ENCODE peak calls at places on chromosomes 4 and X, in nine cellular contexts. X is astrocyte of the spinal cord, H is OCI-LY7, P is GM06990, S is H1, Y is lower lobe of right lung, O is hepatocyte, L is endothelial cell, J is HFFc6. R is an unnamed sample.

GRCh38 chrX:7027071-7027470 is 120.4 kb upstream of the STS start:
- DNase-seq in H (no peak), Y (no peak), L (no peak), P (no peak), J (no peak), O (no peak), S (no peak), X (no peak), R (no peak)

GRCh38 chr4:169565606-169566351 is 46.6 kb downstream of the NEK1 start:
- DNase-seq in O (no peak), X (no peak), J (no peak), P (no peak), Y (no peak), L (no peak), H (no peak), S (no peak), R (peak)

GRCh38 chrX:130984782-130985181 is 73.4 kb upstream of the ARHGAP36 start:
- DNase-seq in J (no peak), P (no peak), L (no peak), S (no peak), O (no peak), H (no peak), Y (no peak), X (no peak), R (no peak)

GRCh38 chr4:145956288-145956890 is 17.8 kb upstream of the ZNF827 start:
- DNase-seq in P (peak), Y (no peak), J (peak), S (no peak), X (peak), O (peak), L (peak), H (peak), R (peak)

GRCh38 chr4:186580669-186581068 is 25.3 kb upstream of the MTNR1A start:
- DNase-seq in J (no peak), O (no peak), X (no peak), H (no peak), P (no peak), S (no peak), Y (no peak), L (no peak), R (no peak)

GRCh38 chrX:123959281-123960063 is 2.0 kb upstream of the STAG2 start:
- DNase-seq in H (peak), X (peak), O (peak), Y (peak), L (peak), S (no peak), P (peak), J (no peak), R (peak)

GRCh38 chr4:158051401-158052235 is 121.2 kb downstream of the GASK1B start:
- DNase-seq in S (no peak), H (no peak), P (no peak), O (peak), L (no peak), X (peak), Y (no peak), J (peak), R (peak)

GRCh38 chrX:138986235-138986634 is 274.7 kb upstream of the FGF13 start:
- DNase-seq in O (no peak), S (no peak), J (no peak), P (no peak), H (no peak), L (no peak), X (peak), Y (no peak), R (peak)

GRCh38 chr4:7226993-7227392 is 34.7 kb downstream of the SORCS2 start:
- DNase-seq in X (no peak), Y (peak), H (no peak), J (no peak), O (no peak), L (no peak), P (no peak), S (no peak), R (no peak)

GRCh38 chrX:18701621-18702361 is 5.7 kb upstream of the PPEF1 start:
- DNase-seq in P (no peak), H (no peak), L (no peak), Y (peak), X (peak), J (no peak), O (no peak), S (no peak), R (peak)

GRCh38 chr4:31290836-31291235 is 570.7 kb downstream of the PCDH7 start:
- DNase-seq in P (no peak), X (no peak), Y (no peak), H (peak), J (no peak), O (peak), L (no peak), S (peak), R (no peak)

GRCh38 chr4:117447925-117448324 is 362.5 kb upstream of the TRAM1L1 start:
- DNase-seq in O (no peak), L (peak), H (peak), S (peak), Y (no peak), P (no peak), J (no peak), X (no peak), R (no peak)

GRCh38 chr4:30005995-30006394 is 714.2 kb upstream of the PCDH7 start:
- DNase-seq in Y (no peak), S (no peak), J (no peak), L (no peak), O (no peak), X (no peak), H (no peak), P (no peak), R (no peak)

GRCh38 chr4:151584101-151584500 is 175.1 kb downstream of the FHIP1A start:
- DNase-seq in L (no peak), S (no peak), H (no peak), X (no peak), O (no peak), J (no peak), P (no peak), Y (no peak), R (no peak)

GRCh38 chrX:13816899-13817298 is at the start of gene GPM6B:
- DNase-seq in X (no peak), Y (no peak), H (no peak), S (no peak), J (no peak), L (no peak), O (no peak), P (no peak), R (no peak)

GRCh38 chr4:169147217-169147616 is 123.5 kb downstream of the SH3RF1 start:
- DNase-seq in X (peak), Y (no peak), S (no peak), P (no peak), L (no peak), O (no peak), H (no peak), J (peak), R (peak)

GRCh38 chr4:574346-575161 is 1.5 kb downstream of the TMEM271 start:
- DNase-seq in P (no peak), J (no peak), Y (no peak), S (no peak), X (no peak), L (no peak), O (no peak), H (no peak), R (no peak)

GRCh38 chrX:15382809-15383208 is 1.4 kb downstream of the VEGFD start:
- DNase-seq in Y (no peak), X (no peak), S (no peak), P (no peak), L (peak), O (no peak), H (no peak), J (no peak), R (no peak)

GRCh38 chr4:39527296-39528055 is at the start of gene UGDH:
- DNase-seq in Y (peak), H (peak), X (peak), L (peak), S (peak), O (peak), P (peak), J (peak), R (peak)

GRCh38 chr4:8102831-8103230 is 55.8 kb downstream of the ABLIM2 start:
- DNase-seq in Y (no peak), O (no peak), X (no peak), S (no peak), J (no peak), H (no peak), L (no peak), P (no peak), R (no peak)

GRCh38 chrX:30904632-30905031 is 15.6 kb upstream of the TAB3 start:
- DNase-seq in J (no peak), H (no peak), P (no peak), Y (no peak), S (no peak), O (no peak), L (no peak), X (no peak), R (no peak)

GRCh38 chr4:42347076-42347475 is 50.2 kb upstream of the SHISA3 start:
- DNase-seq in S (no peak), O (no peak), H (no peak), P (no peak), L (no peak), Y (no peak), J (no peak), X (no peak), R (no peak)

GRCh38 chr4:67615119-67615518 is 56.6 kb downstream of the STAP1 start:
- DNase-seq in X (no peak), P (no peak), S (no peak), O (no peak), J (no peak), L (no peak), H (no peak), Y (no peak), R (no peak)

GRCh38 chr4:128590034-128590740 is 219.3 kb upstream of the JADE1 start:
- DNase-seq in S (no peak), X (no peak), H (no peak), J (no peak), Y (no peak), L (no peak), O (no peak), P (no peak), R (no peak)

GRCh38 chr4:53943345-53944085 is 120.9 kb downstream of the CHIC2 start:
- DNase-seq in L (no peak), X (peak), P (no peak), J (peak), H (no peak), O (peak), S (no peak), Y (no peak), R (peak)

GRCh38 chrX:103442536-103442901 is 66.2 kb downstream of the BEX3 start:
- DNase-seq in Y (no peak), S (no peak), P (no peak), H (no peak), J (peak), L (no peak), X (peak), O (no peak), R (peak)

GRCh38 chrX:103441878-103442535 is 65.7 kb downstream of the BEX3 start:
- DNase-seq in P (no peak), Y (no peak), O (no peak), H (no peak), S (no peak), X (no peak), J (no peak), L (no peak), R (no peak)

DNA sequence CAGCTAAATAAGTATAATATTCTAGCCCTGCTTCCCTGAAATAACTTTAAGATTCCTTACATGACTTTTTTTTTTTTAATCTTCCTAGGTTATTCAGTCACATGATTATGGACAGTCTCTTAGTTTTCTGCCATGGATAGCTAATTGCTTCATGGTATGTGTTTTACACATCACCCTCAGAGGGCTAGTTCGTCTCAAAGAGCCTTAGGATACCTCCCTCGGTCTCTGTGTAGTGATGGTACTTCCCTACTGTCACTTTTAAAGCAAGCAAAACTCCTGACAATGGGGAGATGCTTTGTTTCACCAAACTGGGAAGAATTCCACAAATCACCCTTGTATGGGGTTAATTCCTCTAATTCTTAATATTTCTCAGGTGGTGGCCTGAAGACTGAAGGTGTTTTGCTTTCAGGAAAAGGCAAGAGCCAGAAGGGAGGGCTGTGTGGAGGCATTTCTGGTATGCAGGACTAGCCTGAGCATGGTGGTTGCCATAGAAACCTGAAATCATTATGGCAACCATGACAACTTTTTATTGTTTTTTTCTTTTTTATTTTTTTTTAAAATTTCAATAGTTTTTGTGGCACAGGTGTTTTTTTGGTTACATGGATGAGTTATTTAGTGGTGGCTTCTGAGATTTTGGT is 70.4 kb downstream of the BEX3 start:
- DNase-seq in S (no peak), Y (no peak), O (peak), J (peak), H (no peak), X (peak), L (no peak), P (no peak), R (peak)
- TF ChIP-seq CTCF in S (no peak), Y (no peak), O (no peak), J (no peak), H (no peak), X (no peak), L (no peak), P (no peak), R (no peak)

GRCh38 chr4:48267574-48267973 is 2.1 kb downstream of the TEC start:
- DNase-seq in P (no peak), X (no peak), H (no peak), J (no peak), S (no peak), O (no peak), L (no peak), Y (no peak), R (no peak)
- TF ChIP-seq CTCF in P (no peak), X (no peak), H (no peak), J (no peak), S (no peak), O (no peak), L (no peak), Y (no peak), R (no peak)

DNA sequence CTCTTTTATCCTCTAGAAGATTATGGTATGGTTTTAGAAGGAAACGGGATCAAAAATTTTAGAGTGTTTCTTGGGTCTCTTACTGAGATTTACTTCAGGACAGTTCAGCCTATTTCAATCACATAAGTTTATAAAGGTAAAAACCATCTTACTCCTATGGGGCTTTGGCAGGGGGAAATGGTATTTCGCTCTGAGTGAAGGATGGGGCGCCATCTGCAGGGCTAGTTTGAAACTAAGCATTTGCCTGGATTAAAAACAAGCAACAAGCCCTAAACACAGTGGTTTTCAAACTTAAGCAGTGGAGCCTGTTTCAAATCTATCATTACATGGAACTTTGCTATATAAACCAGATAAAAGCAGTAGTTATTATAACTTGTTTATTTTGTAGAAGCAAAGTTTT is 361.5 kb upstream of the FMR1 start:
- DNase-seq in Y (no peak), O (peak), H (peak), P (no peak), S (no peak), L (peak), J (no peak), X (no peak), R (no peak)
- TF ChIP-seq CTCF in Y (no peak), O (peak), H (peak), P (no peak), S (peak), L (peak), J (no peak), X (no peak), R (no peak)

GRCh38 chr4:14257903-14258302 is 630.4 kb upstream of the BOD1L1 start:
- DNase-seq in H (no peak), S (no peak), X (no peak), J (no peak), Y (no peak), O (no peak), P (no peak), L (no peak), R (no peak)

GRCh38 chr4:14259926-14260325 is 632.4 kb upstream of the BOD1L1 start:
- DNase-seq in H (no peak), Y (no peak), O (no peak), X (no peak), L (no peak), P (no peak), J (no peak), S (no peak), R (no peak)

GRCh38 chr4:14254806-14255445 is 627.4 kb upstream of the BOD1L1 start:
- DNase-seq in S (no peak), Y (no peak), O (no peak), J (no peak), X (no peak), H (no peak), P (no peak), L (no peak), R (no peak)

GRCh38 chr4:14249226-14249625 is 621.7 kb upstream of the BOD1L1 start:
- DNase-seq in P (no peak), Y (no peak), O (no peak), H (no peak), J (no peak), X (no peak), L (no peak), S (no peak), R (no peak)

GRCh38 chr4:14254252-14254651 is 626.7 kb upstream of the BOD1L1 start:
- DNase-seq in Y (peak), J (peak), L (peak), P (peak), S (no peak), H (peak), X (peak), O (peak), R (peak)
- TF ChIP-seq CTCF in Y (peak), J (peak), L (peak), P (peak), S (peak), H (peak), X (peak), O (peak), R (peak)

GRCh38 chrX:67568769-67569168 is 24.9 kb downstream of the AR start:
- DNase-seq in O (peak), X (no peak), J (no peak), Y (no peak), L (no peak), H (no peak), S (no peak), P (no peak), R (no peak)
- TF ChIP-seq CTCF in O (no peak), X (no peak), J (no peak), Y (no peak), L (no peak), H (no peak), S (no peak), P (no peak), R (no peak)

R was measured in cardiac fibroblast.